ENCODE peak calls at places on chromosomes 12 and 14, in ten cellular contexts. Q is endothelial cell; C is osteocyte; F is A673; T is Calu3; L is tibial nerve; P is CD4-positive, alpha-beta T cell; S is CD8-positive, alpha-beta T cell; M is GM13976; N is BJ. J is an unnamed sample.

GRCh38 chr14:37221073-37221472 is 23.3 kb downstream of the MIPOL1 start:
- DNase-seq in P (no peak), F (no peak), T (no peak), M (no peak), N (no peak), S (no peak), L (no peak), C (no peak), Q (no peak), J (no peak)

GRCh38 chr12:13071305-13072280 is 27.4 kb downstream of the FAM234B start:
- DNase-seq in S (no peak), N (no peak), Q (no peak), M (no peak), P (no peak), L (no peak), T (no peak), F (no peak), C (peak), J (peak)

GRCh38 chr12:131388164-131388795 is 322.6 kb upstream of the SFSWAP start:
- DNase-seq in L (no peak), N (no peak), M (no peak), Q (no peak), S (no peak), F (no peak), T (no peak), P (no peak), C (no peak), J (no peak)

GRCh38 chr14:100394886-100395672 is 71.9 kb downstream of the SLC25A47 start:
- DNase-seq in L (no peak), S (no peak), C (no peak), M (no peak), T (no peak), P (no peak), N (no peak), F (no peak), Q (no peak), J (no peak)

GRCh38 chr12:26369588-26369987 is 174.2 kb downstream of the SSPN start:
- DNase-seq in C (no peak), F (peak), T (no peak), S (no peak), Q (no peak), N (peak), P (no peak), L (no peak), M (no peak), J (peak)

GRCh38 chr12:12645485-12645884 is 33.8 kb downstream of the CREBL2 start:
- DNase-seq in M (peak), F (peak), N (no peak), S (peak), Q (no peak), C (no peak), L (no peak), T (peak), P (peak), J (peak)

GRCh38 chr12:60345442-60345841 is 749.6 kb downstream of the SLC16A7 start:
- DNase-seq in Q (no peak), N (no peak), M (no peak), P (no peak), C (no peak), S (no peak), L (no peak), F (no peak), T (peak), J (peak)

GRCh38 chr12:70637286-70637685 is at the start of gene PTPRB:
- DNase-seq in N (no peak), C (no peak), M (no peak), S (no peak), Q (peak), F (no peak), T (no peak), L (no peak), P (no peak), J (no peak)

GRCh38 chr12:6199211-6199530 is 1.0 kb upstream of the CD9 start:
- DNase-seq in P (no peak), N (no peak), M (no peak), Q (no peak), L (no peak), S (no peak), T (no peak), C (no peak), F (no peak), J (no peak)

GRCh38 chr12:101969-102878 is 35.7 kb downstream of the IQSEC3 start:
- DNase-seq in P (no peak), L (no peak), N (no peak), M (peak), S (no peak), F (no peak), C (no peak), Q (peak), T (no peak), J (no peak)

GRCh38 chr12:57476162-57476992 is 3.3 kb downstream of the ARHGAP9 start:
- DNase-seq in P (peak), M (peak), S (peak), L (no peak), C (peak), Q (peak), F (no peak), T (no peak), N (no peak), J (no peak)

GRCh38 chr12:52903285-52903854 is 1.5 kb downstream of the KRT8 start:
- DNase-seq in S (peak), F (peak), L (peak), N (no peak), T (no peak), C (peak), M (peak), Q (peak), P (peak), J (no peak)

GRCh38 chr12:102024765-102025164 is 37.0 kb downstream of the WASHC3 start:
- DNase-seq in S (no peak), L (no peak), P (no peak), T (no peak), Q (no peak), F (no peak), N (no peak), C (no peak), M (no peak), J (no peak)

GRCh38 chr14:69107407-69108003 is 45.4 kb downstream of the DCAF5 start:
- DNase-seq in L (no peak), Q (peak), S (peak), P (no peak), N (no peak), T (peak), M (peak), C (no peak), F (peak), J (peak)

GRCh38 chr14:101359221-101360044 is 201.9 kb upstream of the DIO3 start:
- DNase-seq in S (no peak), C (peak), T (no peak), F (no peak), L (peak), M (no peak), P (no peak), Q (no peak), N (peak), J (no peak)

GRCh38 chr12:101678081-101678480 is 19.4 kb upstream of the CHPT1 start:
- DNase-seq in Q (no peak), L (no peak), P (no peak), F (no peak), T (no peak), M (no peak), S (no peak), C (no peak), N (no peak), J (no peak)

GRCh38 chr12:53048780-53049401 is 974 bp upstream of the TNS2 start:
- DNase-seq in S (no peak), M (no peak), F (peak), N (no peak), P (no peak), T (no peak), C (peak), L (no peak), Q (peak), J (no peak)

GRCh38 chr12:93441111-93441616 is 583 bp downstream of the UBE2N start:
- DNase-seq in P (peak), C (peak), M (peak), N (no peak), S (peak), F (peak), L (no peak), Q (peak), T (peak), J (peak)

GRCh38 chr12:124448241-124448954 is 119.0 kb downstream of the NCOR2 start:
- DNase-seq in T (no peak), M (no peak), C (no peak), N (no peak), S (no peak), Q (no peak), F (no peak), L (no peak), P (no peak), J (no peak)

GRCh38 chr12:46724020-46724419 is 101.8 kb downstream of the SLC38A4 start:
- DNase-seq in M (no peak), S (no peak), N (no peak), P (no peak), Q (no peak), L (no peak), T (no peak), C (no peak), F (no peak), J (no peak)

GRCh38 chr12:44000309-44000952 is 164.6 kb downstream of the TMEM117 start:
- DNase-seq in F (peak), P (no peak), C (no peak), S (peak), Q (peak), L (no peak), M (peak), T (peak), N (no peak), J (peak)

GRCh38 chr14:23094666-23095195 is at the start of gene ACIN1:
- DNase-seq in P (peak), M (peak), S (peak), F (peak), C (no peak), Q (no peak), L (peak), N (peak), T (peak), J (peak)

GRCh38 chr12:26286186-26286585 is 90.8 kb downstream of the SSPN start:
- DNase-seq in N (no peak), F (no peak), Q (no peak), T (no peak), M (no peak), L (no peak), P (no peak), C (no peak), S (no peak), J (no peak)

DNA sequence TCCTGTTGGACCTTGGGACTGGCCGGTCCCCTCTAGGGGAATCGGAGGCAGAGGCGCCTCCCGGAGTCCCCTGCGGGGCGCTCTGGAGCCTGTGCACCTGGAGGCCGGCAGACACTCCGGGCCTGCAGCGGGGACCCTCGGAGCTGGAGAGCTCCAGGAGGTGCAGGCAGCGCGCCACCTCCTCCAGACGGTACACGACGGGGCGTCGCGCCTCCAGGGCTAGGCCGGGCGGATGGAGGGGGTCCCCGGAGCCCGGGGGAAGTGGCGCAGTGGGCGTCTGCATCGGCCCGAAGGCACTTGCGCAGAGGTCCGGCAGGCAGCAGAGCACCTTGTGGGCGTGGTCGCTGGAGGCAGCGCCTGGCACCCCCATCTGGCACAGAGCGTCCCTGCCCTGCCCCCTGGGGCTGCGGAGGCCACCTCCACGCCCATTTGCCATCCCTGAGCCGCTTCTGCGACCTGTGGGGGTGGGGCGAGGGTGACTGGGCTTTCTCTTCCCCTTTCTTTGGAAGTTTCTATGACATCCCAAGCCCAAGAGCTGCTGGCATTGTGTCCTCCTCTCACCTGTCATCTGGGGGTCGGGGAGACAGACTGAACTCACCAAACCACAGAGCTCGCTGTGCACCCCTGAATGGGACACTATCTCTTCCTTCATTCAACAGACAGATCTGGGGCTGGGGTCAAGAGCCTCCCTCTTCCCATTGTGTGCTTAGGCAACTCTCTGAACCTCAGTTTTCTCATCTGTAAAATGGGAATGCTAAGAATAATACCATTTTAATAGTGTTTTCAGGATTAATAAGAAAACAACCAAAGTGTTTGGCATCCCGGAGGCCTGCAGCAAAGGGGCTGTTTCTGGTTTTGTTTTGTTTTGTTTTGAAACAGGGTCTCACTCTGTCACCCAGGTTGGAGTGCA is 37.5 kb upstream of the CORO1C start:
- DNase-seq in Q (peak), T (peak), P (no peak), N (no peak), S (peak), C (no peak), F (peak), M (peak), L (no peak), J (peak)
- TF ChIP-seq CTCF in Q (no peak), T (no peak), P (no peak), N (no peak), S (no peak), C (no peak), F (no peak), M (no peak), L (no peak), J (no peak)

DNA sequence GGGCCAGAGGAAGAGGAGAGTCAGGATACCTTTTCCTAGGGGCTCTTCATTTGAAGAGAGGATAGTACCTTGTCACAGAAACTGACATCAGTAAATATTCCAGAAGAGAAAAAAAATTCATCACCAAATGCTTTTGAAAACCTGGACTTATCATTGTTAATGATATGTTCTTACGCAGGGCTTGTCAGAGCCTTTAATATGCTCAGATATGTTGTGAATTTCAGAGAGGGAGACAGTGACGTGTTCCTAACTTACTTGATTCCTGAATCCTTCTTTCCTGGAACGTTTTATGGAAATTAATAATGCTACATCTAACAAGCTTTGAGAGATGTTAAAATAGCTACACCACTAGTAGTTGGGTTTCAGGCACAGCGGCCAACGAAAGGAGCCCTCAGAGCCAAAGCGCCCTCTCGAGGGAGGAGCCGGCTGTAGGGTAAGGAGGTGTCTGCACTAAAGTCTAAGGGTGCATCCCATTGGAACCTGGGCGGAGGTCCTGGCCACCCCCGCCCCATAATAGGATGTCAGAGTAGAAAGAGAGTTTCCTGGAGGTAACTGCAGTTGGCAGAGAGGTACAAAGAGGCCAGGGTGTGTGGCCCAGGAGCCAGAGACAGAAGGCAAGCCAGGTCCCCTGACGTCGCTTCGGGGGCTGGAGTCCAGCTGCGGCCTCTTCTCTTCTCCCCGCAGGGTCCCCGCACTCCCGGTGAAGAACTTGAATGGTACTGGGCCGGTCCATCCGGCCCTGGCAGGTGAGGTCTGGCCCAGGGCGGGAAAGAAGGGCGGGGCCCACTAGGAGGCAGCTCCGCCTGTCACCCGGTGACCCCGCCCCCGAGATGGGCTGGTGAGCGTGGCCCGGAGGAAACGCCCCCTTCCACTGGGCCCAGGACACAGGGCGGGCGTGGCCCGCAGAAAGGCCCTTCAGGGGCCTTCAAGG is 36.2 kb downstream of the DTX1 start:
- DNase-seq in C (no peak), M (peak), F (no peak), S (no peak), L (no peak), T (peak), N (no peak), P (no peak), Q (peak), J (peak)
- TF ChIP-seq CTCF in C (no peak), M (peak), F (no peak), S (no peak), L (no peak), T (peak), N (no peak), P (no peak), Q (no peak), J (no peak)

DNA sequence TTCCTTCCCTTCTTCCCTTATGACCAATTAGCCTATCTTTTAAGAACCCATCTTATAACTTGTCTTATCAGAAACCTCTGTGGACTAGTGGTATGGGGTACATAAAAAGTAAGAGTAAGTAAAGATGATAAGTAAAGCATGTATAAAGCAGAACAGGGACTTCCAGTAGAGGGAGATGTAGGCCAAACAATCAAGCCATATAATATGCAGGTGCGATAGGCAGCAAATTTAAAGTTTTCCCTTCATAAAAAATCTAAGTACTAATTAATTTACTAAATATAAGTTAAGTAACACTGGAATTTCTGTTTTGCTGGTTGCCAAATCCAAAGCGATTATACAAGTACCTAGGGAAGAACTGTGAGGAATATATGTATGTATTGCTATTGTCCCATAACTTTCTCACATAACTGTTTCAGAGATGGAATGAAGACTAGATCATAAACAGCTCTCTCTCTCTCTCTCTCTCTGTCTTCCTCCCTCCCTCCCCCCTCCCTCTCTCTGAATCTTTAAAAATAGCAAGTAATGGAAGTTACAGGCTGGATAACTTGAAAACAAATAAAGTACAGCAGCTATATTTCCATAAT is 25.7 kb downstream of the METTL25 start:
- DNase-seq in P (no peak), N (no peak), Q (no peak), S (no peak), L (no peak), F (peak), C (no peak), T (peak), M (no peak), J (peak)
- TF ChIP-seq CTCF in P (no peak), N (peak), Q (peak), S (no peak), L (no peak), F (peak), C (peak), T (no peak), M (peak), J (peak)

GRCh38 chr12:40224439-40225291 is at the start of gene LRRK2:
- DNase-seq in C (peak), N (peak), F (peak), L (peak), T (peak), Q (peak), M (peak), P (peak), S (peak), J (peak)
- TF ChIP-seq CTCF in C (no peak), N (peak), F (no peak), L (peak), T (no peak), Q (no peak), M (no peak), P (no peak), S (no peak), J (peak)

DNA sequence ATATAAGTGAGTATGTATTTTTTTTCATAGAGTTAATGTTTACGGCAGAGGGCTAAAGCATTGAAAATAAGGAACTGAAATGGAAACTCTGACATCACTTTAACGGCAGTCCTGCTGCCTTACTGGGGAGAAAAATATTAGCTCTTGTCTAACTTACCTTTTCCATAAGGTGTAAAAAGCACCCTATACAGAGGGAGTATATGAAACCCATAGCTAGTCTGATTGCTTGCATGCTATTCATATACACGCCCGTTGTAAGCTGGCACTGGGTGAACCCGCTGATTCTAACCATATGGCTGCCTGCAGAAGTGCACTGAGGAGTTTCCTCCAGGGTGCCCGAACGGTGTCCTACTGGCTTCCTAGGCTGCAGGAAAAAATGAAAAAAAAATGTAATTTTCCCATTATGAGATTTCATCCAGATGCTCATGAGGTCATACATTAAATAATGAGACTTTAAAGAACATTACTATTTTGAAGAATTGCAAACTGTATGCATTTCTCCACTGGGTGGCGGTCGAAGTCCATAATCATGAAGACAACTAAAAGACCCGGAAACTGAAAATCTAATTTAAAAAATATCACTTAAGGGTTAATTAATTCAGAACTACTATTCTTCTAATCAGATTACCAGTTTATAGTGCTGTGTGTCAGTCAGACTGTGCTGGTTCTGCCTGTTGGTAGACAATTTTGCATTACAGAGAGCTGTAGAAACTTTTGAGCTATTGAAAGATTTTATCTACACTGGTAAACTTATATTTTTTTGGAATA is 144.7 kb downstream of the ALX1 start:
- DNase-seq in C (no peak), S (no peak), P (no peak), L (no peak), T (peak), M (peak), N (no peak), F (peak), Q (peak), J (peak)
- TF ChIP-seq CTCF in C (peak), S (no peak), P (no peak), L (no peak), T (peak), M (peak), N (peak), F (peak), Q (peak), J (peak)

DNA sequence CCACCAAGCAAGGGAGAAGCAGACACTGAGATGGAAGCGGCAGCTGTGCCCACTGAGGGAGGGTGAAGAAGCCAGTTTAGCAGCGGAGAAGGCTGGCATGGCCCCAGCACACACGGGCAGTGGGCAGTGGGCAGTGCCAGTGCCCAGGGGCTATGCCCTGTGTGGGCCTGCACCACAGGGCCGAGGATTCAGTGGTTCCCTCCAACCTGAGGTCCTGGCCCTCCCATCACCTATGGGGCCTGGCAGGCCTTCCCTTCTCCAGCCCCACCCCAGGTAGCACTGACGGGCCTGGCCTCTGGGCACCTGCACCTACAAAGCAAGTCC is 81.1 kb downstream of the ITPK1 start:
- DNase-seq in M (no peak), L (no peak), N (no peak), P (no peak), S (no peak), Q (no peak), F (no peak), T (no peak), C (no peak), J (no peak)
- TF ChIP-seq CTCF in M (no peak), L (no peak), N (no peak), P (peak), S (peak), Q (no peak), F (no peak), T (no peak), C (peak), J (no peak)

J was measured in RWPE1.